ENCODE peak calls at places on chromosomes 5 and 9, in five cellular contexts. O, T, H, Q and I are unnamed samples.
A peak's percentile ranks its signal among the peaks of the same experiment; 100 is the strongest.

GRCh38 chr9:120713257-120714087 is 798 bp downstream of the MEGF9 start:
- DNase-seq in T (peak; percentile 91), Q (peak; percentile 79), H (no peak), O (peak; percentile 71), I (peak; percentile 84)

GRCh38 chr9:91718071-91718470 is 232.0 kb downstream of the ROR2 start:
- DNase-seq in H (no peak), O (no peak), T (no peak), Q (no peak), I (no peak)

GRCh38 chr9:13296972-13297371 is 17.5 kb upstream of the MPDZ start:
- DNase-seq in H (no peak), T (no peak), Q (no peak), O (no peak), I (no peak)

GRCh38 chr9:124574534-124574933 is 67.3 kb upstream of the NR5A1 start:
- DNase-seq in T (no peak), O (no peak), Q (no peak), H (no peak), I (no peak)

GRCh38 chr5:170444969-170445505 is 55.9 kb upstream of the KCNMB1 start:
- DNase-seq in Q (peak; percentile 21), T (no peak), H (no peak), O (no peak), I (no peak)

GRCh38 chr9:16387382-16387781 is 483.1 kb downstream of the BNC2 start:
- DNase-seq in O (no peak), Q (no peak), H (peak; percentile 28), T (no peak), I (no peak)

GRCh38 chr9:69470186-69470977 is 145.4 kb downstream of the ENTREP1 start:
- DNase-seq in O (no peak), Q (no peak), H (no peak), T (no peak), I (no peak)

GRCh38 chr5:36027066-36027465 is 35.9 kb upstream of the UGT3A1 start:
- DNase-seq in Q (no peak), H (no peak), T (no peak), O (no peak), I (no peak)

GRCh38 chr9:126891676-126892075 is 22.9 kb upstream of the RALGPS1 start:
- DNase-seq in T (no peak), O (no peak), H (no peak), Q (no peak), I (no peak)

GRCh38 chr5:179879003-179879689 is 20.5 kb upstream of the MRNIP start:
- DNase-seq in O (no peak), H (no peak), Q (no peak), T (peak; percentile 59), I (no peak)

GRCh38 chr5:2917093-2917492 is 165.6 kb upstream of the IRX2 start:
- DNase-seq in Q (no peak), H (no peak), T (no peak), O (no peak), I (no peak)

GRCh38 chr5:18772475-18772874 is 1138.2 kb downstream of the TAF11L14 start:
- DNase-seq in Q (no peak), O (no peak), H (no peak), T (no peak), I (no peak)
- TF ChIP-seq CTCF in Q (no peak), O (no peak), H (no peak), T (no peak), I (no peak)

GRCh38 chr9:128412120-128412790 is 8.4 kb upstream of the CERCAM start:
- DNase-seq in O (no peak), Q (no peak), T (no peak), H (peak; percentile 31), I (no peak)
- TF ChIP-seq CTCF in O (peak; percentile 58), Q (peak; percentile 26), T (peak; percentile 60), H (peak; percentile 68), I (peak; percentile 45)

GRCh38 chr5:171521219-171521633 is 101.8 kb downstream of the FGF18 start:
- DNase-seq in Q (no peak), O (no peak), T (peak; percentile 24), H (peak; percentile 92), I (no peak)
- TF ChIP-seq CTCF in Q (no peak), O (no peak), T (no peak), H (peak; percentile 20), I (no peak)

GRCh38 chr5:119333421-119333851 is 22.4 kb upstream of the TNFAIP8 start:
- DNase-seq in T (no peak), Q (no peak), H (peak; percentile 21), O (no peak), I (no peak)

GRCh38 chr5:119335261-119335677 is 20.6 kb upstream of the TNFAIP8 start:
- DNase-seq in Q (no peak), O (no peak), T (no peak), H (no peak), I (no peak)

GRCh38 chr5:119338326-119338957 is 17.4 kb upstream of the TNFAIP8 start:
- DNase-seq in O (no peak), T (no peak), Q (no peak), H (no peak), I (no peak)

GRCh38 chr5:119336846-119337564 is 18.8 kb upstream of the TNFAIP8 start:
- DNase-seq in O (no peak), H (no peak), Q (no peak), T (no peak), I (no peak)

DNA sequence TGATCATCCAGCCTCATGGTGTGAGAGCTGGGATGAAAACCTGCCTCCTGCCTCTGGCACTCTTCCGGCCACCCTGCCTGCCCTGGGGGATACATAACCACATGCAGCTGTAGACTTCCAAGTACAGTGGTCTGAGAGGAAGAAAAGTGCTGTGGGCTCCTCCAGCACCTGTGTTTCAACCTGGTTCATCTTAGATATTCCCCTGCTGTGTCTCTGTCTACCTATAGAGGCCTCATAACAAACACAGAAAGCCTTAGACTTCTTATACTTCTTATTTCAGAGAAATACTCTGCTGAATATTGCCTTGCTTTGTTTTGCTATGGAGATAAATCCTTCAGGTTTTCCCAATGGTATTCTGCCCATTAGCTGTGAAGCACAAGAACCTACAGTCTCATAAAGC is 19.6 kb upstream of the TNFAIP8 start:
- DNase-seq in T (no peak), H (no peak), O (no peak), Q (no peak), I (no peak)
- TF ChIP-seq CTCF in T (no peak), H (no peak), O (no peak), Q (no peak), I (no peak)